ENCODE peak calls at places on chromosomes 5 and 9, in ten cellular contexts. F is NCI-H1092; I is AG08396; W is stimulated activated CD4-positive, alpha-beta T cell treated with anti-CD3 and anti-CD28 coated beads, Interleukin-12 subunit alpha, Interleukin-12 subunit beta, amount 100 ng/mL, for 4 hours; D is cardiac fibroblast; S is astrocyte; Q is right lobe of liver; L is foreskin melanocyte; A is astrocyte of the cerebellum; G is stimulated activated CD8-positive, alpha-beta memory T cell treated with anti-CD3 and anti-CD28 coated beads, Interleukin-15, amount 100 ng/mL, for 4 hours. K is an unnamed sample.
A peak's percentile ranks its signal among the peaks of the same experiment; 100 is the strongest.

GRCh38 chr9:137524161-137524560 is 26.0 kb downstream of the PNPLA7 start:
- DNase-seq in I (no peak), F (no peak), D (no peak), W (no peak), Q (no peak), S (no peak), G (no peak), A (no peak), L (no peak), K (no peak)

GRCh38 chr9:123239726-123240125 is 28.7 kb downstream of the STRBP start:
- DNase-seq in D (no peak), L (no peak), I (no peak), G (no peak), W (no peak), A (no peak), F (no peak), S (no peak), Q (no peak), K (no peak)

GRCh38 chr9:21744874-21745273 is 57.6 kb upstream of the MTAP start:
- DNase-seq in A (no peak), Q (no peak), D (peak; percentile 78), F (no peak), I (no peak), L (no peak), S (no peak), W (no peak), G (no peak), K (peak; percentile 68)

GRCh38 chr5:74865293-74865798 is 841 bp downstream of the FAM169A start:
- DNase-seq in W (peak; percentile 1), G (no peak), I (no peak), S (no peak), A (no peak), F (no peak), Q (no peak), D (no peak), L (no peak), K (no peak)

GRCh38 chr9:127358023-127358535 is 38.9 kb upstream of the SLC2A8 start:
- DNase-seq in G (no peak), I (no peak), D (no peak), Q (no peak), F (no peak), W (no peak), A (no peak), S (no peak), L (no peak), K (no peak)

GRCh38 chr9:113636693-113637092 is 173.2 kb downstream of the RGS3 start:
- DNase-seq in G (no peak), W (no peak), D (no peak), L (no peak), I (no peak), Q (no peak), A (no peak), S (no peak), F (no peak), K (no peak)

GRCh38 chr5:8478308-8478707 is 609.4 kb downstream of the MTRR start:
- DNase-seq in L (no peak), G (no peak), I (no peak), Q (no peak), A (no peak), F (no peak), D (no peak), S (no peak), W (no peak), K (no peak)

GRCh38 chr9:77960356-77961153 is 71.1 kb downstream of the GNAQ start:
- DNase-seq in Q (no peak), G (no peak), S (no peak), I (no peak), A (no peak), F (no peak), W (no peak), D (no peak), L (no peak), K (no peak)

GRCh38 chr5:145660897-145661650 is 174.1 kb downstream of the PRELID2 start:
- DNase-seq in L (no peak), D (peak; percentile 64), G (no peak), F (no peak), Q (no peak), I (no peak), A (no peak), S (peak; percentile 55), W (no peak), K (peak; percentile 61)

GRCh38 chr5:10030219-10030831 is 219.4 kb downstream of the ATPSCKMT start:
- DNase-seq in W (no peak), G (no peak), A (peak; percentile 2), D (peak; percentile 70), L (no peak), S (no peak), I (no peak), F (no peak), Q (no peak), K (peak; percentile 9)

GRCh38 chr9:2872307-2872940 is 28.5 kb upstream of the PUM3 start:
- DNase-seq in I (no peak), G (no peak), Q (no peak), D (peak; percentile 24), W (no peak), F (peak; percentile 24), S (peak; percentile 14), L (no peak), A (peak; percentile 33), K (peak; percentile 4)

GRCh38 chr9:12884736-12885395 is 110.0 kb downstream of the LURAP1L start:
- DNase-seq in I (peak; percentile 46), D (peak; percentile 87), F (peak; percentile 25), A (peak; percentile 35), W (no peak), G (no peak), L (peak; percentile 56), S (peak; percentile 71), Q (no peak), K (peak; percentile 65)

GRCh38 chr9:84169240-84169639 is 171.3 kb downstream of the SLC28A3 start:
- DNase-seq in F (no peak), D (no peak), W (no peak), L (no peak), G (no peak), A (no peak), Q (no peak), I (no peak), S (peak; percentile 49), K (no peak)

GRCh38 chr5:86665984-86666760 is 48.4 kb downstream of the COX7C start:
- DNase-seq in A (no peak), L (no peak), W (no peak), Q (no peak), S (no peak), D (no peak), F (no peak), I (no peak), G (no peak), K (no peak)

GRCh38 chr9:6428940-6429889 is 16.2 kb downstream of the UHRF2 start:
- DNase-seq in W (no peak), I (no peak), G (no peak), L (no peak), S (no peak), Q (no peak), F (no peak), D (no peak), A (no peak), K (no peak)

GRCh38 chr5:43648499-43649124 is 45.6 kb downstream of the NNT start:
- DNase-seq in I (no peak), G (no peak), W (no peak), F (no peak), Q (no peak), A (no peak), D (no peak), L (no peak), S (no peak), K (peak; percentile 24)

GRCh38 chr5:14097998-14098471 is 45.1 kb upstream of the TRIO start:
- DNase-seq in G (no peak), W (no peak), L (no peak), I (peak; percentile 25), Q (no peak), S (peak; percentile 73), A (no peak), D (peak; percentile 38), F (no peak), K (no peak)

GRCh38 chr9:74281674-74282073 is 215.5 kb upstream of the RORB start:
- DNase-seq in A (no peak), W (no peak), S (no peak), D (no peak), I (no peak), Q (no peak), G (no peak), L (no peak), F (no peak), K (no peak)

GRCh38 chr5:172903790-172904189 is 55.4 kb upstream of the RPL26L1 start:
- DNase-seq in Q (peak; percentile 71), A (no peak), S (peak; percentile 96), D (peak; percentile 93), I (peak; percentile 53), W (no peak), G (no peak), F (no peak), L (peak; percentile 66), K (peak; percentile 92)

GRCh38 chr9:28093141-28093540 is 519.9 kb upstream of the C9orf72 start:
- DNase-seq in L (no peak), G (no peak), S (no peak), F (no peak), Q (no peak), D (no peak), I (no peak), W (no peak), A (no peak), K (no peak)

GRCh38 chr9:34659592-34660253 is 2.7 kb downstream of the CCL27 start:
- DNase-seq in I (no peak), S (no peak), D (no peak), G (no peak), Q (peak; percentile 47), L (no peak), F (no peak), W (no peak), A (no peak), K (no peak)